ENCODE peak calls at places on chromosomes 6 and 20, in five cellular contexts. G is KBM-7; I is AG08395; U is sigmoid colon; Y is stimulated activated CD8-positive, alpha-beta memory T cell treated with anti-CD3 and anti-CD28 coated beads, Interleukin-7, amount 100 ng/mL, for 1 hour. M is an unnamed sample.

GRCh38 chr6:71287038-71287437 is 1.6 kb upstream of the OGFRL1 start:
- DNase-seq in Y (no peak), U (peak), I (peak), G (peak), M (peak)

GRCh38 chr6:45667766-45668165 is 290.0 kb upstream of the SUPT3H start:
- DNase-seq in U (no peak), Y (no peak), I (no peak), G (no peak), M (no peak)

GRCh38 chr20:25090492-25091429 is 8.8 kb upstream of the VSX1 start:
- DNase-seq in G (no peak), U (no peak), Y (peak), I (no peak), M (no peak)

GRCh38 chr20:22339091-22339881 is 245.1 kb downstream of the FOXA2 start:
- DNase-seq in U (no peak), I (peak), Y (no peak), G (peak), M (no peak)

GRCh38 chr6:89239338-89239737 is 22.2 kb upstream of the GABRR1 start:
- DNase-seq in G (peak), U (no peak), I (no peak), Y (no peak), M (no peak)

GRCh38 chr6:158894192-158894591 is 75.0 kb upstream of the EZR start:
- DNase-seq in G (no peak), U (no peak), I (peak), Y (no peak), M (no peak)

GRCh38 chr6:119285908-119286625 is 63.5 kb downstream of the MAN1A1 start:
- DNase-seq in I (no peak), G (no peak), Y (no peak), U (no peak), M (no peak)

GRCh38 chr6:136344420-136344819 is 54.8 kb upstream of the BCLAF1 start:
- DNase-seq in I (no peak), U (no peak), Y (no peak), G (no peak), M (no peak)

GRCh38 chr6:45323656-45324224 is 4.4 kb upstream of the RUNX2 start:
- DNase-seq in I (no peak), U (no peak), Y (no peak), G (no peak), M (no peak)

GRCh38 chr6:44660561-44661220 is 273.2 kb downstream of the CDC5L start:
- DNase-seq in I (peak), Y (no peak), G (no peak), U (no peak), M (no peak)

M was measured in sciatic nerve.